ENCODE peak calls at places on chromosomes 6 and 20, in nine cellular contexts. T is CD4-positive, alpha-beta T cell; J is cerebellum; Q is activated B cell treated with CpG ODN at 0.5 μM for 24 hours; C is T-helper 1 cell; L is T-cell; Y is NAMALWA; W is stimulated activated CD8-positive, alpha-beta memory T cell treated with anti-CD3 and anti-CD28 coated beads, Interleukin-7, amount 100 ng/mL, for 1 hour; K is NCI-H446 treated with DMSO at 0.1 percent for 48 hours. G is an unnamed sample.

GRCh38 chr20:4022386-4023350 is 7.3 kb upstream of the RNF24 start:
- DNase-seq in T (no peak), J (no peak), Q (no peak), C (no peak), L (no peak), Y (no peak), W (no peak), K (no peak), G (no peak)

GRCh38 chr20:53547664-53548239 is 45.9 kb downstream of the ZNF217 start:
- DNase-seq in T (no peak), J (peak), Q (no peak), C (no peak), L (no peak), Y (peak), W (no peak), K (peak), G (peak)

GRCh38 chr20:4555188-4555893 is 166.4 kb upstream of the PRND start:
- DNase-seq in T (no peak), J (no peak), Q (no peak), C (no peak), L (no peak), Y (no peak), W (no peak), K (no peak), G (peak)

GRCh38 chr20:41692479-41693135 is 74.4 kb upstream of the CHD6 start:
- DNase-seq in T (peak), J (peak), Q (peak), C (peak), L (peak), Y (peak), W (peak), K (peak), G (peak)

GRCh38 chr6:43584892-43585570 is 9.0 kb downstream of the POLH start:
- DNase-seq in T (no peak), J (no peak), Q (no peak), C (no peak), L (no peak), Y (no peak), W (no peak), K (no peak), G (no peak)

GRCh38 chr6:98946877-98947410 is 802 bp downstream of the FBXL4 start:
- DNase-seq in T (peak), J (peak), Q (no peak), C (peak), L (peak), Y (peak), W (no peak), K (no peak), G (no peak)

GRCh38 chr6:7640607-7641577 is 50.9 kb downstream of the SNRNP48 start:
- DNase-seq in T (no peak), J (no peak), Q (no peak), C (no peak), L (no peak), Y (no peak), W (no peak), K (no peak), G (no peak)

GRCh38 chr6:12012231-12012565 is at the start of gene HIVEP1:
- DNase-seq in T (peak), J (peak), Q (no peak), C (no peak), L (no peak), Y (peak), W (no peak), K (no peak), G (no peak)

GRCh38 chr20:6008254-6008653 is 45.6 kb downstream of the LRRN4 start:
- DNase-seq in T (no peak), J (no peak), Q (no peak), C (no peak), L (no peak), Y (no peak), W (no peak), K (peak), G (peak)

GRCh38 chr6:107827541-107827940 is 3.4 kb upstream of the SCML4 start:
- DNase-seq in T (no peak), J (no peak), Q (no peak), C (no peak), L (peak), Y (no peak), W (no peak), K (no peak), G (no peak)

GRCh38 chr6:38846361-38846760 is 131.2 kb downstream of the DNAH8 start:
- DNase-seq in T (no peak), J (no peak), Q (no peak), C (no peak), L (no peak), Y (no peak), W (no peak), K (no peak), G (no peak)

GRCh38 chr6:27297857-27298730 is 14.0 kb downstream of the POM121L2 start:
- DNase-seq in T (no peak), J (no peak), Q (no peak), C (no peak), L (no peak), Y (no peak), W (no peak), K (peak), G (no peak)

GRCh38 chr6:111482236-111482958 is 621 bp downstream of the REV3L start:
- DNase-seq in T (peak), J (peak), Q (peak), C (peak), L (peak), Y (peak), W (peak), K (no peak), G (peak)

GRCh38 chr6:710601-711571 is 17.9 kb upstream of the EXOC2 start:
- DNase-seq in T (peak), J (peak), Q (peak), C (peak), L (peak), Y (peak), W (no peak), K (no peak), G (peak)

GRCh38 chr6:116438590-116439448 is 22.4 kb upstream of the CALHM6 start:
- DNase-seq in T (no peak), J (no peak), Q (no peak), C (no peak), L (no peak), Y (no peak), W (no peak), K (no peak), G (no peak)

GRCh38 chr6:161435426-161436065 is 161.7 kb upstream of the AGPAT4 start:
- DNase-seq in T (no peak), J (no peak), Q (no peak), C (no peak), L (no peak), Y (no peak), W (no peak), K (no peak), G (no peak)

GRCh38 chr20:55597526-55597925 is 407.8 kb downstream of the CBLN4 start:
- DNase-seq in T (no peak), J (no peak), Q (no peak), C (no peak), L (no peak), Y (no peak), W (no peak), K (no peak), G (no peak)

GRCh38 chr6:18330548-18331066 is 56.5 kb upstream of the RNF144B start:
- DNase-seq in T (no peak), J (no peak), Q (peak), C (no peak), L (no peak), Y (peak), W (no peak), K (no peak), G (peak)

GRCh38 chr6:130259557-130259956 is 36.8 kb upstream of the SAMD3 start:
- DNase-seq in T (no peak), J (no peak), Q (no peak), C (no peak), L (no peak), Y (no peak), W (no peak), K (no peak), G (no peak)

GRCh38 chr20:32970115-32970972 is 33.9 kb downstream of the SUN5 start:
- DNase-seq in T (no peak), J (no peak), Q (no peak), C (no peak), L (no peak), Y (no peak), W (no peak), K (no peak), G (no peak)

GRCh38 chr6:169173532-169174268 is 79.9 kb downstream of the THBS2 start:
- DNase-seq in T (no peak), J (no peak), Q (no peak), C (no peak), L (no peak), Y (no peak), W (no peak), K (no peak), G (no peak)

GRCh38 chr20:955656-956055 is 39.5 kb upstream of the ANGPT4 start:
- DNase-seq in T (no peak), J (no peak), Q (no peak), C (no peak), L (no peak), Y (no peak), W (no peak), K (no peak), G (no peak)

GRCh38 chr20:6515261-6515660 is 252.2 kb upstream of the BMP2 start:
- DNase-seq in T (no peak), J (no peak), Q (no peak), C (no peak), L (no peak), Y (no peak), W (no peak), K (no peak), G (no peak)

GRCh38 chr6:113148576-113148975 is 708.6 kb upstream of the MARCKS start:
- DNase-seq in T (no peak), J (no peak), Q (no peak), C (no peak), L (no peak), Y (no peak), W (no peak), K (no peak), G (no peak)

GRCh38 chr6:35736293-35736894 is 438 bp upstream of the ARMC12 start:
- DNase-seq in T (peak), J (peak), Q (peak), C (peak), L (peak), Y (peak), W (peak), K (peak), G (peak)

GRCh38 chr20:33103561-33103960 is 24.1 kb downstream of the BPIFB4 start:
- DNase-seq in T (no peak), J (no peak), Q (no peak), C (no peak), L (no peak), Y (no peak), W (no peak), K (no peak), G (no peak)

GRCh38 chr6:16948376-16948775 is 153.5 kb upstream of the STMND1 start:
- DNase-seq in T (no peak), J (no peak), Q (no peak), C (no peak), L (no peak), Y (no peak), W (no peak), K (no peak), G (no peak)

GRCh38 chr6:139161817-139162284 is 27.0 kb downstream of the HECA start:
- DNase-seq in T (no peak), J (no peak), Q (peak), C (peak), L (peak), Y (peak), W (peak), K (no peak), G (peak)

GRCh38 chr6:167825059-167825758 is 1.5 kb upstream of the AFDN start:
- DNase-seq in T (no peak), J (peak), Q (no peak), C (no peak), L (no peak), Y (no peak), W (no peak), K (no peak), G (peak)

GRCh38 chr6:15989397-15989796 is 139.5 kb upstream of the MYLIP start:
- DNase-seq in T (no peak), J (no peak), Q (no peak), C (no peak), L (no peak), Y (no peak), W (no peak), K (no peak), G (no peak)

GRCh38 chr6:79601020-79601609 is 30.0 kb upstream of the SH3BGRL2 start:
- DNase-seq in T (no peak), J (no peak), Q (no peak), C (no peak), L (no peak), Y (no peak), W (no peak), K (no peak), G (no peak)

GRCh38 chr20:62357681-62358080 is 9.4 kb downstream of the LAMA5 start:
- DNase-seq in T (no peak), J (no peak), Q (no peak), C (no peak), L (no peak), Y (no peak), W (no peak), K (no peak), G (no peak)

GRCh38 chr6:110513001-110513400 is 36.6 kb upstream of the SLC22A16 start:
- DNase-seq in T (no peak), J (no peak), Q (no peak), C (no peak), L (no peak), Y (no peak), W (no peak), K (peak), G (peak)

GRCh38 chr20:37407573-37408002 is 61.6 kb downstream of the SRC start:
- DNase-seq in T (no peak), J (peak), Q (no peak), C (no peak), L (no peak), Y (no peak), W (no peak), K (no peak), G (no peak)

GRCh38 chr20:47552996-47553395 is 51.3 kb downstream of the NCOA3 start:
- DNase-seq in T (no peak), J (no peak), Q (no peak), C (no peak), L (no peak), Y (no peak), W (no peak), K (no peak), G (no peak)

GRCh38 chr20:45294659-45295058 is 12.0 kb upstream of the RBPJL start:
- DNase-seq in T (no peak), J (no peak), Q (no peak), C (no peak), L (no peak), Y (no peak), W (no peak), K (no peak), G (no peak)

GRCh38 chr6:41442800-41443501 is 103.2 kb upstream of the FOXP4 start:
- DNase-seq in T (no peak), J (no peak), Q (peak), C (no peak), L (no peak), Y (no peak), W (no peak), K (no peak), G (no peak)

GRCh38 chr6:129163551-129163950 is 280.6 kb downstream of the LAMA2 start:
- DNase-seq in T (no peak), J (no peak), Q (no peak), C (no peak), L (no peak), Y (no peak), W (no peak), K (no peak), G (no peak)

GRCh38 chr20:33092361-33092760 is 12.9 kb downstream of the BPIFB4 start:
- DNase-seq in T (no peak), J (no peak), Q (no peak), C (no peak), L (no peak), Y (no peak), W (no peak), K (no peak), G (no peak)